ENCODE peak calls at places on chromosomes 7 and 10, in six cellular contexts. C is renal cortical epithelial cell; A is SHP77 treated with DMSO at 0.1 percent for 48 hours; D is colonic mucosa; F is effector memory CD8-positive, alpha-beta T cell; N is non-pigmented ciliary epithelial cell. T is an unnamed sample.

GRCh38 chr7:84847790-84848189 is 339.1 kb downstream of the SEMA3D start:
- DNase-seq in C (no peak), A (no peak), D (no peak), F (no peak), N (no peak), T (no peak)

GRCh38 chr10:20277820-20278219 is 461.6 kb downstream of the PLXDC2 start:
- DNase-seq in C (no peak), A (no peak), D (no peak), F (no peak), N (no peak), T (no peak)

GRCh38 chr10:120607016-120607709 is 150.1 kb downstream of the PLPP4 start:
- DNase-seq in C (peak; percentile 89), A (no peak), D (no peak), F (no peak), N (peak; percentile 87), T (no peak)

GRCh38 chr10:27448926-27449325 is 55.2 kb upstream of the RAB18 start:
- DNase-seq in C (peak; percentile 82), A (no peak), D (no peak), F (no peak), N (peak; percentile 23), T (no peak)

GRCh38 chr7:13524076-13524475 is 465.4 kb downstream of the ETV1 start:
- DNase-seq in C (peak; percentile 8), A (no peak), D (no peak), F (no peak), N (no peak), T (no peak)

GRCh38 chr10:132539894-132540293 is 2.3 kb downstream of the INPP5A start:
- DNase-seq in C (peak; percentile 54), A (no peak), D (no peak), F (no peak), N (peak; percentile 55), T (no peak)

GRCh38 chr10:29063806-29064644 is 224.8 kb upstream of the LYZL1 start:
- DNase-seq in C (peak; percentile 24), A (no peak), D (no peak), F (no peak), N (peak; percentile 36), T (no peak)

GRCh38 chr10:110436554-110437350 is 61.0 kb upstream of the DUSP5 start:
- DNase-seq in C (no peak), A (no peak), D (no peak), F (no peak), N (no peak), T (no peak)

GRCh38 chr10:132397671-132398565 is 918 bp downstream of the PWWP2B start:
- DNase-seq in C (peak; percentile 16), A (no peak), D (peak; percentile 67), F (no peak), N (no peak), T (no peak)

GRCh38 chr10:83153714-83154113 is 985.6 kb upstream of the GHITM start:
- DNase-seq in C (no peak), A (no peak), D (no peak), F (no peak), N (no peak), T (no peak)

GRCh38 chr7:142569851-142570250 is 179.4 kb upstream of the PRSS1 start:
- DNase-seq in C (no peak), A (no peak), D (no peak), F (no peak), N (no peak), T (no peak)

GRCh38 chr7:106598663-106599342 is 62.2 kb downstream of the CCDC71L start:
- DNase-seq in C (peak; percentile 73), A (peak; percentile 75), D (peak; percentile 83), F (peak; percentile 55), N (no peak), T (no peak)

GRCh38 chr10:93150289-93150688 is 76.6 kb downstream of the CYP26A1 start:
- DNase-seq in C (peak; percentile 70), A (no peak), D (no peak), F (no peak), N (peak; percentile 31), T (no peak)

GRCh38 chr10:71492871-71493270 is 96.2 kb downstream of the CDH23 start:
- DNase-seq in C (no peak), A (no peak), D (no peak), F (no peak), N (no peak), T (no peak)

GRCh38 chr7:104548861-104549260 is 220.5 kb downstream of the LHFPL3 start:
- DNase-seq in C (no peak), A (no peak), D (no peak), F (no peak), N (no peak), T (no peak)

GRCh38 chr7:118259115-118259514 is 34.6 kb downstream of the ANKRD7 start:
- DNase-seq in C (peak; percentile 21), A (no peak), D (no peak), F (no peak), N (no peak), T (no peak)

GRCh38 chr10:11609492-11610093 is 1.9 kb downstream of the USP6NL start:
- DNase-seq in C (no peak), A (no peak), D (no peak), F (no peak), N (no peak), T (no peak)

GRCh38 chr10:124596914-124597676 is 135.5 kb downstream of the LHPP start:
- DNase-seq in C (no peak), A (no peak), D (peak; percentile 40), F (no peak), N (no peak), T (no peak)

GRCh38 chr10:78199759-78200158 is 166.1 kb downstream of the RPS24 start:
- DNase-seq in C (no peak), A (no peak), D (no peak), F (no peak), N (no peak), T (no peak)

GRCh38 chr7:44375926-44376342 is 50.5 kb upstream of the CAMK2B start:
- DNase-seq in C (no peak), A (no peak), D (no peak), F (no peak), N (no peak), T (peak; percentile 49)

GRCh38 chr10:80498833-80499671 is 38.6 kb upstream of the SH2D4B start:
- DNase-seq in C (peak; percentile 98), A (no peak), D (peak; percentile 86), F (peak; percentile 37), N (peak; percentile 90), T (peak; percentile 95)

GRCh38 chr7:40709077-40709964 is 574.5 kb downstream of the SUGCT start:
- DNase-seq in C (peak; percentile 53), A (no peak), D (no peak), F (no peak), N (no peak), T (no peak)

GRCh38 chr10:73906524-73907447 is 4.1 kb upstream of the PLAU start:
- DNase-seq in C (peak; percentile 96), A (peak; percentile 34), D (peak; percentile 40), F (no peak), N (peak; percentile 93), T (peak; percentile 94)

GRCh38 chr7:142568430-142569097 is 180.7 kb upstream of the PRSS1 start:
- DNase-seq in C (peak; percentile 84), A (no peak), D (no peak), F (no peak), N (peak; percentile 80), T (no peak)

GRCh38 chr10:43785252-43785651 is 136.6 kb upstream of the ZNF32 start:
- DNase-seq in C (no peak), A (no peak), D (no peak), F (no peak), N (no peak), T (no peak)

GRCh38 chr7:155885162-155886160 is 73.2 kb upstream of the SHH start:
- DNase-seq in C (peak; percentile 25), A (no peak), D (no peak), F (no peak), N (peak; percentile 50), T (no peak)